ENCODE peak calls at places on chromosomes 13 and 19, in six cellular contexts. W is SK-N-MC, C is lower lobe of right lung, X is GM23248, B is GM12892, J is NCI-H1092. T is an unnamed sample.

GRCh38 chr13:50596103-50596502 is 247.4 kb downstream of the DLEU7 start:
- DNase-seq in W (no peak), C (no peak), X (no peak), B (no peak), J (no peak), T (no peak)

GRCh38 chr13:44393391-44393790 is 19.8 kb downstream of the SERP2 start:
- DNase-seq in X (no peak), W (no peak), B (no peak), C (no peak), J (no peak), T (no peak)

GRCh38 chr13:40228486-40228885 is 438.0 kb downstream of the FOXO1 start:
- DNase-seq in X (peak), C (no peak), B (no peak), J (no peak), W (no peak), T (no peak)

GRCh38 chr19:12794196-12794921 is 3.1 kb downstream of the JUNB start:
- DNase-seq in B (no peak), J (no peak), X (peak), W (no peak), C (no peak), T (no peak)

GRCh38 chr19:13461536-13461935 is 44.7 kb downstream of the CACNA1A start:
- DNase-seq in W (no peak), C (no peak), X (no peak), J (no peak), B (no peak), T (no peak)

GRCh38 chr19:40933025-40933424 is 51.0 kb upstream of the CYP2A7 start:
- DNase-seq in W (no peak), B (no peak), C (no peak), X (no peak), J (no peak), T (no peak)

GRCh38 chr19:58570770-58571574 is 2.2 kb downstream of the MZF1 start:
- DNase-seq in W (no peak), J (no peak), B (no peak), C (no peak), X (no peak), T (no peak)

GRCh38 chr13:112943309-112944125 is 25.5 kb upstream of the MCF2L start:
- DNase-seq in X (peak), B (no peak), J (peak), C (peak), W (no peak), T (no peak)

GRCh38 chr19:13841339-13842293 is 35.3 kb upstream of the NANOS3 start:
- DNase-seq in B (no peak), J (no peak), W (no peak), X (peak), C (peak), T (no peak)

GRCh38 chr19:54517483-54517882 is 14.9 kb downstream of the LAIR2 start:
- DNase-seq in W (peak), B (no peak), J (no peak), X (peak), C (peak), T (no peak)

GRCh38 chr13:22270881-22271280 is 600.0 kb downstream of the FGF9 start:
- DNase-seq in X (no peak), W (no peak), J (no peak), C (no peak), B (no peak), T (no peak)

GRCh38 chr13:83088858-83089257 is 793.4 kb downstream of the SLITRK1 start:
- DNase-seq in W (no peak), X (no peak), C (no peak), J (no peak), B (no peak), T (no peak)

GRCh38 chr13:73625562-73626339 is 508.5 kb downstream of the KLF12 start:
- DNase-seq in X (no peak), C (no peak), W (no peak), J (no peak), B (no peak), T (no peak)

GRCh38 chr13:30859326-30859725 is 46.7 kb upstream of the MEDAG start:
- DNase-seq in J (no peak), W (no peak), X (no peak), B (no peak), C (no peak), T (no peak)

GRCh38 chr13:22061806-22062391 is 391.0 kb downstream of the FGF9 start:
- DNase-seq in W (no peak), C (no peak), X (no peak), J (no peak), B (peak), T (no peak)

GRCh38 chr19:3276341-3276799 is 51.9 kb downstream of the CELF5 start:
- DNase-seq in W (no peak), B (no peak), J (no peak), C (peak), X (no peak), T (peak)

GRCh38 chr13:75855847-75856246 is 219.7 kb downstream of the LMO7 start:
- DNase-seq in C (no peak), X (no peak), W (no peak), B (no peak), J (no peak), T (no peak)

GRCh38 chr19:5804516-5805464 is at the start of gene NRTN:
- DNase-seq in B (peak), J (no peak), W (no peak), X (no peak), C (no peak), T (no peak)